ENCODE peak calls at places on chromosome 16, in five cellular contexts. One of them, this sample, is unnamed.

GRCh38 chr16:69727916-69728270 is 1.5 kb upstream of the NQO1 start:
- DNase-seq in left ventricle myocardium inferior: peak
- DNase-seq in gastrocnemius medialis: no peak
- DNase-seq in upper lobe of right lung: peak
- DNase-seq in Peyer's patch: no peak
- DNase-seq in this sample: no peak

GRCh38 chr16:284204-285120 is 1.5 kb downstream of the PDIA2 start:
- DNase-seq in left ventricle myocardium inferior: no peak
- DNase-seq in gastrocnemius medialis: no peak
- DNase-seq in Peyer's patch: no peak
- DNase-seq in upper lobe of right lung: no peak
- DNase-seq in this sample: no peak

GRCh38 chr16:69182730-69183416 is 4.1 kb upstream of the SNTB2 start:
- DNase-seq in Peyer's patch: no peak
- DNase-seq in left ventricle myocardium inferior: no peak
- DNase-seq in gastrocnemius medialis: no peak
- DNase-seq in upper lobe of right lung: no peak
- DNase-seq in this sample: no peak

GRCh38 chr16:85601730-85602401 is 11.3 kb upstream of the GSE1 start:
- DNase-seq in Peyer's patch: no peak
- DNase-seq in upper lobe of right lung: no peak
- DNase-seq in left ventricle myocardium inferior: peak
- DNase-seq in gastrocnemius medialis: no peak
- DNase-seq in this sample: no peak

GRCh38 chr16:28585674-28586073 is 11.2 kb downstream of the SULT1A2 start:
- DNase-seq in left ventricle myocardium inferior: no peak
- DNase-seq in upper lobe of right lung: no peak
- DNase-seq in Peyer's patch: no peak
- DNase-seq in gastrocnemius medialis: no peak
- DNase-seq in this sample: no peak

GRCh38 chr16:2482181-2483107 is 7.5 kb downstream of the TBC1D24 start:
- DNase-seq in left ventricle myocardium inferior: peak
- DNase-seq in gastrocnemius medialis: peak
- DNase-seq in Peyer's patch: no peak
- DNase-seq in upper lobe of right lung: no peak
- DNase-seq in this sample: no peak

GRCh38 chr16:74573622-74574021 is 33.3 kb downstream of the GLG1 start:
- DNase-seq in upper lobe of right lung: no peak
- DNase-seq in Peyer's patch: no peak
- DNase-seq in gastrocnemius medialis: no peak
- DNase-seq in left ventricle myocardium inferior: no peak
- DNase-seq in this sample: no peak

GRCh38 chr16:85809645-85810044 is 10.2 kb downstream of the COX4I1 start:
- DNase-seq in gastrocnemius medialis: no peak
- DNase-seq in upper lobe of right lung: peak
- DNase-seq in Peyer's patch: no peak
- DNase-seq in left ventricle myocardium inferior: no peak
- DNase-seq in this sample: no peak

GRCh38 chr16:75289189-75289588 is 37.8 kb upstream of the BCAR1 start:
- DNase-seq in Peyer's patch: no peak
- DNase-seq in gastrocnemius medialis: no peak
- DNase-seq in left ventricle myocardium inferior: no peak
- DNase-seq in upper lobe of right lung: no peak
- DNase-seq in this sample: no peak

GRCh38 chr16:54602666-54603065 is 316.1 kb upstream of the IRX3 start:
- DNase-seq in left ventricle myocardium inferior: no peak
- DNase-seq in gastrocnemius medialis: no peak
- DNase-seq in upper lobe of right lung: no peak
- DNase-seq in Peyer's patch: no peak
- DNase-seq in this sample: no peak

GRCh38 chr16:86608301-86608747 is 30.0 kb downstream of the FOXL1 start:
- DNase-seq in upper lobe of right lung: no peak
- DNase-seq in left ventricle myocardium inferior: no peak
- DNase-seq in Peyer's patch: no peak
- DNase-seq in gastrocnemius medialis: peak
- DNase-seq in this sample: no peak

GRCh38 chr16:14405611-14406537 is 224.2 kb downstream of the PARN start:
- DNase-seq in upper lobe of right lung: no peak
- DNase-seq in Peyer's patch: peak
- DNase-seq in left ventricle myocardium inferior: no peak
- DNase-seq in gastrocnemius medialis: peak
- DNase-seq in this sample: peak

GRCh38 chr16:569445-570254 is at the start of gene PIGQ:
- DNase-seq in left ventricle myocardium inferior: peak
- DNase-seq in Peyer's patch: peak
- DNase-seq in gastrocnemius medialis: peak
- DNase-seq in upper lobe of right lung: peak
- DNase-seq in this sample: peak

GRCh38 chr16:26665166-26665939 is 401.4 kb upstream of the C16orf82 start:
- DNase-seq in left ventricle myocardium inferior: no peak
- DNase-seq in upper lobe of right lung: no peak
- DNase-seq in gastrocnemius medialis: no peak
- DNase-seq in Peyer's patch: no peak
- DNase-seq in this sample: no peak

GRCh38 chr16:66475232-66475631 is 48.1 kb downstream of the BEAN1 start:
- DNase-seq in Peyer's patch: peak
- DNase-seq in gastrocnemius medialis: no peak
- DNase-seq in upper lobe of right lung: no peak
- DNase-seq in left ventricle myocardium inferior: no peak
- DNase-seq in this sample: no peak

DNA sequence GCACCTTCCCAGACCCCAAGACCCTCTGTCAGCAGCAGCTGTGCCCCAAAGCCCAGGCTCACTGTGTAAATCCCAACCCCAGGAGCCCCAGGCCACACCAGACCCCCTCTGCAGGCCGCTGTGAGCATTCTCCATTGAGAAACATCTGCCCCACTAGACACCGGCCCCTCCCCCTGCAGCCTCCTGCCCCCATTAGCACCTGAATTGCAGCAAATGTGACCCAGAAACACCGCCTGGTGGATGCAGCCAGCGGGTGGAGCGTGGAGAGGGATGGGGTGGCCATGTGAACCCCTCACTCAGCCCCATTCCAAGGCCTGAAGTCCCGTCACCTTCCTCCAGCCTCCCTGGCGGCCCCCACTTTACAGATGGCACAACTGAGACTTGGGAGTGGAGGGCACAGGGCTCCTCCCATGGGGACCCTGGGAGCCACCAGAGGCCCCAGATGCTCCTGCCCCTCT is 2.2 kb downstream of the UBALD1 start:
- DNase-seq in upper lobe of right lung: no peak
- DNase-seq in Peyer's patch: no peak
- DNase-seq in gastrocnemius medialis: no peak
- DNase-seq in left ventricle myocardium inferior: no peak
- DNase-seq in this sample: peak
- H3K27ac ChIP-seq in upper lobe of right lung: no peak
- H3K27ac ChIP-seq in Peyer's patch: no peak
- H3K27ac ChIP-seq in gastrocnemius medialis: no peak
- H3K27ac ChIP-seq in left ventricle myocardium inferior: no peak
- H3K27ac ChIP-seq in this sample: no peak

GRCh38 chr16:83931556-83931955 is 21.5 kb upstream of the OSGIN1 start:
- DNase-seq in gastrocnemius medialis: no peak
- DNase-seq in left ventricle myocardium inferior: no peak
- DNase-seq in upper lobe of right lung: no peak
- DNase-seq in Peyer's patch: no peak
- DNase-seq in this sample: no peak
- H3K27ac ChIP-seq in gastrocnemius medialis: no peak
- H3K27ac ChIP-seq in left ventricle myocardium inferior: no peak
- H3K27ac ChIP-seq in upper lobe of right lung: no peak
- H3K27ac ChIP-seq in Peyer's patch: no peak
- H3K27ac ChIP-seq in this sample: no peak

GRCh38 chr16:81116285-81116684 is 20.1 kb upstream of the GCSH start:
- DNase-seq in left ventricle myocardium inferior: no peak
- DNase-seq in gastrocnemius medialis: no peak
- DNase-seq in Peyer's patch: no peak
- DNase-seq in upper lobe of right lung: no peak
- DNase-seq in this sample: no peak

GRCh38 chr16:81107506-81107905 is 11.3 kb upstream of the GCSH start:
- DNase-seq in Peyer's patch: no peak
- DNase-seq in gastrocnemius medialis: no peak
- DNase-seq in upper lobe of right lung: no peak
- DNase-seq in left ventricle myocardium inferior: no peak
- DNase-seq in this sample: no peak

GRCh38 chr16:81106826-81107503 is 10.8 kb upstream of the GCSH start:
- DNase-seq in upper lobe of right lung: no peak
- DNase-seq in Peyer's patch: no peak
- DNase-seq in left ventricle myocardium inferior: no peak
- DNase-seq in gastrocnemius medialis: no peak
- DNase-seq in this sample: no peak

DNA sequence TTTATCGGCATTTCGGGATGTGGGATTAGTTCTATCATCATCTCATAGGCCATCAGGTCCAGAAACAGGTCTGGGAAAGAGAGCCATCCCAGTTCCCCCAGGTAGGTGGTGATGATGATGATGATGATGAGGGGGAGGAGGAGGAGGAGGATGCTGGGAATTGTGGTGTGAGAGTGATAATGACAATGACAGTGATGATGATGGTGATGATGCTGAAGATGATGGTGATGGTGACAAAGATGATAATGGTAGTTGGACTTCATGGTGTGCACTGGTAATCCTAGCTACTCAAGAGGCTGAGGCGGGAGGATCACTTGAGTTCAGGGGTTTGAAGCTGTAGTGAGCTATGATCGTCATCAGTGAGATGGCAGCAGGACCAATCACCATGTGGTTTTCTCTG is 16.3 kb upstream of the GCSH start:
- DNase-seq in gastrocnemius medialis: no peak
- DNase-seq in upper lobe of right lung: no peak
- DNase-seq in Peyer's patch: no peak
- DNase-seq in left ventricle myocardium inferior: no peak
- DNase-seq in this sample: no peak
- H3K27ac ChIP-seq in gastrocnemius medialis: no peak
- H3K27ac ChIP-seq in upper lobe of right lung: no peak
- H3K27ac ChIP-seq in Peyer's patch: no peak
- H3K27ac ChIP-seq in left ventricle myocardium inferior: no peak
- H3K27ac ChIP-seq in this sample: no peak

GRCh38 chr16:10749680-10750035 is 6.0 kb downstream of the NUBP1 start:
- DNase-seq in gastrocnemius medialis: no peak
- DNase-seq in Peyer's patch: no peak
- DNase-seq in upper lobe of right lung: peak
- DNase-seq in left ventricle myocardium inferior: no peak
- DNase-seq in this sample: no peak
- H3K27ac ChIP-seq in gastrocnemius medialis: no peak
- H3K27ac ChIP-seq in Peyer's patch: no peak
- H3K27ac ChIP-seq in upper lobe of right lung: no peak
- H3K27ac ChIP-seq in left ventricle myocardium inferior: peak
- H3K27ac ChIP-seq in this sample: no peak

DNA sequence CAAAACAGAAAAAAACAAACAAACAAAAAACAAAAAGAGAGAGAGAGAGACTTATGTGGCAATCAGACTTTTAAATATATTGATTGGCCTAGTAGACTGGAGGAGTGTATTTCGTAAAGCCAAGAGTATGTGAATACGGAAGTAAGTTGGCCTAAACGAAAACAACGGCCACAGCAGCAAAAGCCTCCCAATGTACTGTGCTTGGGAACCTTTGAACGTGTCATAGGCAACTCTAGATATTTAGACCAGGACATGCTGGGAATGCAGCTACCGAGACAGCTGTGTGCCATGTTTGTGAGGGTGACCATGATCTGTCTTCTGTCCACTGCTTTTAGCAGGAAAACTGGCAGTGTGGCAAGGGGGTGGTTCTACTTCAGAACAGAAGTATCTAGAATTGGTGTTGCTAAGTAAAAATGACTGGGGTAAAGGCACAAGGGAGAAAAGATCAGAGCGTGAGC is 7.4 kb downstream of the MAF start:
- DNase-seq in left ventricle myocardium inferior: no peak
- DNase-seq in upper lobe of right lung: no peak
- DNase-seq in gastrocnemius medialis: no peak
- DNase-seq in Peyer's patch: no peak
- DNase-seq in this sample: no peak
- H3K27ac ChIP-seq in left ventricle myocardium inferior: peak
- H3K27ac ChIP-seq in upper lobe of right lung: peak
- H3K27ac ChIP-seq in gastrocnemius medialis: peak
- H3K27ac ChIP-seq in Peyer's patch: peak
- H3K27ac ChIP-seq in this sample: no peak

DNA sequence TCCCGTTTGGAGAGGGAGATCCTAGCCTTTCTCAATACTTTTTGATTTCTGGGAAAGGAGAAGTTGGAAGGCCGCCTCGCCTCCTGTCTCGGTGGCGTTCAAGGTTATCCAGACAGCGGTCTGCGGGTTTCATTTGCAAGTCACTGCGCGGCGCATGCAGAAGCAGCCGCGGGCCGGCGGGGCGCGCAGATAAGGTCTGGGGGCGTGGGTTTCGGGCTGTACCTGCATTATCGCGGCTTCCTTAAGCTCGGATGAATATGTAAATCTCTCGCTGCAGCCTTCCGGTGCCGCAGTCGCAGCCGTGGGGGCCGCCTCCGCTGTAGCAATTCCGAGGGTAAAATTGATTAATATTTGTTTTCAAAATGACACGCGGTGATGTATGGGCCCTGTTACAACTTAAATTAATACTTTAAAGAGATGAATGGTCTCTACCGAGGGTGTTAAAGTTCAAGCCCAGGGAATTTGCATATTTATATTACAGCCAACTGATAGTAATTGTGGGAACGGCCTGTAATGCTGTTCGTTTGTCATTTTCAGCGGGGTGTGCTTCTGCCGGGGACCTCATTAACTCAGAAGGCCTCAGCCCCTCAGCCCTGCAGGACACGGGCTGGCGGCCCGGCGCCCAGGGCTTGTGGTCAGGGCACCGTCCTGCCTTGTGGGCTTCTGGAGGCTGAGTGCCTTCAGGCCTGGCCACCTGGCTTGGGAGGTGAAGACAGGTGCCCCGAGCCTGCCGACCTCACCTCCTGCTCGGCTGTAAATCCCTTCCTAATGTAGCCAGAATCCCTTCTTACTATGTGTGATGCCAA is 99.4 kb downstream of the CYLD start:
- DNase-seq in upper lobe of right lung: no peak
- DNase-seq in gastrocnemius medialis: no peak
- DNase-seq in left ventricle myocardium inferior: no peak
- DNase-seq in Peyer's patch: no peak
- DNase-seq in this sample: peak
- H3K27ac ChIP-seq in upper lobe of right lung: no peak
- H3K27ac ChIP-seq in gastrocnemius medialis: no peak
- H3K27ac ChIP-seq in left ventricle myocardium inferior: no peak
- H3K27ac ChIP-seq in Peyer's patch: no peak
- H3K27ac ChIP-seq in this sample: no peak

DNA sequence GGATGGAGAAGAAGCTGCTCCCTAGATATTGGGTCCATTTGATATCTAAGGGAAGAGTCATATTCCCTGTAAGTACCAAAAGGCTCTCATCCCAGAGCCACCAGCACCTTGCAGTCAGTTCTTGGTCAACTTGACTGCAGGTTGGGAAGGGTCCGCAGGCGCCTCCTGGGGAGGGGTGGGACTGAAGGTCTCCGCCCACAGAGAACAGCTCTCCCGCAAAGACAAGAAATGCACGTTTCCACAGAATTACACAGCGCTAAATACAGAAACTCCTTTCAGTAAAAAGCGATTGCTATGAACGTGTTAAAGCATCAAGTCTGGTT is 864 bp upstream of the CTCF start:
- DNase-seq in gastrocnemius medialis: no peak
- DNase-seq in Peyer's patch: no peak
- DNase-seq in left ventricle myocardium inferior: no peak
- DNase-seq in upper lobe of right lung: no peak
- DNase-seq in this sample: no peak
- H3K27ac ChIP-seq in gastrocnemius medialis: peak
- H3K27ac ChIP-seq in Peyer's patch: peak
- H3K27ac ChIP-seq in left ventricle myocardium inferior: peak
- H3K27ac ChIP-seq in upper lobe of right lung: peak
- H3K27ac ChIP-seq in this sample: no peak

This sample was measured in H9.